ENCODE peak calls at places on chromosomes 2 and 18, in nine cellular contexts. F is stomach, I is GM23338, X is transverse colon, U is breast epithelium, J is Panc1, O is SK-N-SH, Q is K562, B is GM12878. R is an unnamed sample.
A peak's percentile ranks its signal among the peaks of the same experiment; 100 is the strongest.

GRCh38 chr2:179703702-179704101 is 157.7 kb downstream of the ZNF385B start:
- DNase-seq in J (no peak), F (no peak), B (no peak), Q (no peak), X (no peak), O (no peak), I (no peak), U (no peak), R (no peak)

GRCh38 chr18:54515149-54515548 is 75.9 kb upstream of the DYNAP start:
- DNase-seq in X (no peak), O (no peak), U (no peak), J (no peak), B (no peak), I (no peak), Q (no peak), F (no peak), R (no peak)

GRCh38 chr2:56889738-56890137 is 705.9 kb downstream of the CCDC85A start:
- DNase-seq in Q (no peak), J (no peak), I (no peak), O (no peak), B (no peak), F (no peak), U (no peak), X (no peak), R (no peak)

GRCh38 chr2:180322781-180323180 is 315.7 kb upstream of the CWC22 start:
- DNase-seq in I (no peak), F (no peak), U (no peak), J (no peak), X (no peak), B (no peak), O (no peak), Q (no peak), R (no peak)

GRCh38 chr2:85353876-85354285 is 447 bp downstream of the RETSAT start:
- DNase-seq in J (no peak), F (peak; percentile 78), X (peak; percentile 84), Q (peak; percentile 64), U (no peak), I (no peak), O (peak; percentile 38), B (no peak), R (no peak)

GRCh38 chr2:54634564-54635511 is 88.6 kb upstream of the EML6 start:
- DNase-seq in F (no peak), O (no peak), B (peak; percentile 93), I (peak; percentile 38), X (peak; percentile 22), U (no peak), J (no peak), Q (no peak), R (peak; percentile 61)

GRCh38 chr18:56635007-56635406 is 3.4 kb downstream of the TXNL1 start:
- DNase-seq in F (no peak), J (no peak), I (no peak), Q (no peak), B (no peak), X (no peak), U (no peak), O (no peak), R (no peak)

GRCh38 chr18:45104071-45104440 is 423.4 kb downstream of the SETBP1 start:
- DNase-seq in I (no peak), U (no peak), F (no peak), B (no peak), O (no peak), Q (no peak), J (no peak), X (no peak), R (no peak)

GRCh38 chr2:46967990-46968647 is 52.5 kb upstream of the MCFD2 start:
- DNase-seq in J (no peak), O (no peak), U (peak; percentile 65), X (peak; percentile 80), F (peak; percentile 73), Q (peak; percentile 82), I (no peak), B (no peak), R (no peak)

GRCh38 chr2:182020319-182021055 is 34.8 kb downstream of the PPP1R1C start:
- DNase-seq in F (no peak), X (no peak), J (no peak), B (no peak), U (no peak), O (no peak), I (no peak), Q (no peak), R (no peak)

GRCh38 chr2:185006481-185006880 is 408.2 kb downstream of the ZNF804A start:
- DNase-seq in Q (no peak), J (no peak), I (peak; percentile 77), F (no peak), B (no peak), U (no peak), X (no peak), O (no peak), R (no peak)

GRCh38 chr2:218319813-218320360 is 27.6 kb upstream of the TMBIM1 start:
- DNase-seq in J (no peak), F (no peak), U (no peak), I (no peak), Q (no peak), O (no peak), X (no peak), B (no peak), R (no peak)

GRCh38 chr2:169561364-169561763 is 12.3 kb downstream of the FASTKD1 start:
- DNase-seq in B (no peak), Q (no peak), O (no peak), F (no peak), J (no peak), U (no peak), I (no peak), X (no peak), R (no peak)

GRCh38 chr2:102726128-102727087 is 35.4 kb upstream of the TMEM182 start:
- DNase-seq in Q (no peak), J (no peak), F (peak; percentile 43), O (no peak), X (no peak), I (no peak), U (no peak), B (no peak), R (no peak)

GRCh38 chr2:170324640-170325046 is 146.7 kb downstream of the MYO3B start:
- DNase-seq in J (peak; percentile 27), F (peak; percentile 26), X (peak; percentile 12), I (peak; percentile 86), O (peak; percentile 24), Q (peak; percentile 85), B (no peak), U (no peak), R (no peak)

GRCh38 chr2:186348200-186348599 is 137.9 kb upstream of the ZC3H15 start:
- DNase-seq in I (no peak), B (no peak), J (no peak), U (no peak), O (no peak), F (no peak), Q (no peak), X (no peak), R (no peak)

GRCh38 chr2:67436221-67436620 is 39.1 kb downstream of the ETAA1 start:
- DNase-seq in I (no peak), B (no peak), Q (no peak), F (no peak), J (no peak), X (no peak), U (no peak), O (no peak), R (no peak)

GRCh38 chr18:63175264-63175663 is 144.3 kb downstream of the BCL2 start:
- DNase-seq in O (no peak), B (no peak), Q (no peak), J (no peak), F (no peak), I (no peak), U (no peak), X (no peak), R (no peak)

DNA sequence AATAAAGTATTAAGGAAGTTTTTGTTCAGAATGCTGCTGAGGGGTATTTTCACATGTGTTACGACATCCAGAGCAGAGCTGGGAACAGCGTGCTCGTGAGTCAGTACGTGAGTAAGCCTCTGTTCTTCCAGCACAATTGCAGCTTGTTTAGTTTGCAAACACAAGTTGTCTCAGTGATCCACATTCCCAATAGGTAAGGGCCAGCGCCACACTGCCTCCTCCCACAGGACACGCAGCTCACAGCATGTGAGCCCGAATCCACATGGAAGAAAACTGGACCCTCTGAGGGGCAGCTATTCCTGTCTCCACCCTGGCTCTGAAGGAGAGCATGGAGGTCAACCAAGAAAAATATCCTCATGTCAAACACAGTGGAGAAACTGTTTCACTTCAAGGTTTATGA is 173.9 kb upstream of the PID1 start:
- DNase-seq in U (peak; percentile 54), J (peak; percentile 94), O (no peak), I (peak; percentile 4), X (peak; percentile 24), F (peak; percentile 35), B (no peak), Q (no peak), R (no peak)
- TF ChIP-seq POLR2AphosphoS5 in U (peak; percentile 71), J (no peak), O (no peak), I (no peak), X (peak; percentile 48), F (peak; percentile 60), B (no peak), Q (no peak), R (no peak)

GRCh38 chr2:88809216-88809615 is 117.7 kb downstream of the RPIA start:
- DNase-seq in I (no peak), B (no peak), O (no peak), Q (no peak), F (no peak), U (no peak), J (no peak), X (no peak), R (no peak)
- H3K27ac ChIP-seq in I (no peak overlapping the region), B (no peak overlapping the region), O (no peak overlapping the region), Q (no peak overlapping the region), F (no peak overlapping the region), U (no peak overlapping the region), J (no peak overlapping the region), X (no peak overlapping the region), R (no peak overlapping the region)

GRCh38 chr18:34926683-34927082 is 114.5 kb upstream of the MAPRE2 start:
- DNase-seq in J (no peak), U (no peak), B (no peak), F (no peak), O (no peak), Q (no peak), I (no peak), X (no peak), R (no peak)

GRCh38 chr18:34928754-34929335 is 112.4 kb upstream of the MAPRE2 start:
- DNase-seq in Q (no peak), O (no peak), X (no peak), F (no peak), I (no peak), J (no peak), U (no peak), B (no peak), R (no peak)

GRCh38 chr18:34929336-34929780 is 111.9 kb upstream of the MAPRE2 start:
- DNase-seq in Q (peak; percentile 14), O (no peak), X (no peak), B (no peak), I (no peak), J (peak; percentile 66), F (no peak), U (no peak), R (no peak)

GRCh38 chr18:34932363-34932762 is 108.8 kb upstream of the MAPRE2 start:
- DNase-seq in O (no peak), F (no peak), B (no peak), Q (no peak), U (no peak), X (no peak), J (no peak), I (no peak), R (no peak)

GRCh38 chr18:34928068-34928753 is 113.0 kb upstream of the MAPRE2 start:
- DNase-seq in B (no peak), Q (no peak), I (peak; percentile 15), U (no peak), O (no peak), X (no peak), F (no peak), J (no peak), R (no peak)
- TF ChIP-seq POLR2AphosphoS5 in B (no peak), Q (no peak), I (no peak), U (no peak), O (no peak), X (no peak), F (no peak), J (no peak), R (no peak)

GRCh38 chr2:126510960-126511359 is 145.0 kb upstream of the GYPC start:
- DNase-seq in J (no peak), O (no peak), F (no peak), X (no peak), Q (no peak), I (peak; percentile 2), B (no peak), U (no peak), R (no peak)
- H3K27ac ChIP-seq in J (no peak overlapping the region), O (no peak overlapping the region), F (no peak overlapping the region), X (no peak overlapping the region), Q (no peak overlapping the region), I (no peak overlapping the region), B (no peak overlapping the region), U (no peak overlapping the region), R (no peak overlapping the region)

R was measured in upper lobe of left lung.